ENCODE peak calls at places on chromosomes 2 and 18, in eight cellular contexts. One of them, this sample, is unnamed.

GRCh38 chr2:16184945-16185660 is 244.8 kb downstream of the MYCN start:
- DNase-seq in GM12864: no peak
- DNase-seq in progenitor cell of endocrine pancreas: no peak
- DNase-seq in cardiac fibroblast: no peak
- DNase-seq in PC-9: no peak
- DNase-seq in activated B cell treated with CpG ODN at 0.5 μM for 24 hours: no peak
- DNase-seq in endodermal cell: peak
- DNase-seq in GM23338: peak
- DNase-seq in this sample: no peak

GRCh38 chr18:74496508-74497307 is 545 bp downstream of the CNDP2 start:
- DNase-seq in GM12864: no peak
- DNase-seq in progenitor cell of endocrine pancreas: peak
- DNase-seq in cardiac fibroblast: peak
- DNase-seq in PC-9: peak
- DNase-seq in activated B cell treated with CpG ODN at 0.5 μM for 24 hours: no peak
- DNase-seq in endodermal cell: peak
- DNase-seq in GM23338: peak
- DNase-seq in this sample: no peak

GRCh38 chr2:204948822-204949221 is 403.5 kb downstream of the PARD3B start:
- DNase-seq in GM12864: no peak
- DNase-seq in progenitor cell of endocrine pancreas: no peak
- DNase-seq in cardiac fibroblast: no peak
- DNase-seq in PC-9: no peak
- DNase-seq in activated B cell treated with CpG ODN at 0.5 μM for 24 hours: no peak
- DNase-seq in endodermal cell: no peak
- DNase-seq in GM23338: no peak
- DNase-seq in this sample: no peak

GRCh38 chr2:88709117-88709739 is 17.8 kb downstream of the RPIA start:
- DNase-seq in GM12864: no peak
- DNase-seq in progenitor cell of endocrine pancreas: no peak
- DNase-seq in cardiac fibroblast: peak
- DNase-seq in PC-9: peak
- DNase-seq in activated B cell treated with CpG ODN at 0.5 μM for 24 hours: no peak
- DNase-seq in endodermal cell: no peak
- DNase-seq in GM23338: no peak
- DNase-seq in this sample: no peak

GRCh38 chr2:63050916-63051794 is 525 bp downstream of the OTX1 start:
- DNase-seq in GM12864: no peak
- DNase-seq in progenitor cell of endocrine pancreas: peak
- DNase-seq in cardiac fibroblast: no peak
- DNase-seq in PC-9: no peak
- DNase-seq in activated B cell treated with CpG ODN at 0.5 μM for 24 hours: peak
- DNase-seq in endodermal cell: peak
- DNase-seq in GM23338: peak
- DNase-seq in this sample: no peak

GRCh38 chr2:97704989-97705388 is 8.4 kb upstream of the ZAP70 start:
- DNase-seq in GM12864: no peak
- DNase-seq in progenitor cell of endocrine pancreas: no peak
- DNase-seq in cardiac fibroblast: no peak
- DNase-seq in PC-9: no peak
- DNase-seq in activated B cell treated with CpG ODN at 0.5 μM for 24 hours: no peak
- DNase-seq in endodermal cell: no peak
- DNase-seq in GM23338: no peak
- DNase-seq in this sample: peak

GRCh38 chr2:223414646-223415045 is 187.5 kb downstream of the SCG2 start:
- DNase-seq in GM12864: no peak
- DNase-seq in progenitor cell of endocrine pancreas: no peak
- DNase-seq in cardiac fibroblast: peak
- DNase-seq in PC-9: no peak
- DNase-seq in activated B cell treated with CpG ODN at 0.5 μM for 24 hours: no peak
- DNase-seq in endodermal cell: no peak
- DNase-seq in GM23338: no peak
- DNase-seq in this sample: no peak

GRCh38 chr2:23814963-23815362 is 112.0 kb downstream of the ATAD2B start:
- DNase-seq in GM12864: no peak
- DNase-seq in progenitor cell of endocrine pancreas: no peak
- DNase-seq in cardiac fibroblast: no peak
- DNase-seq in PC-9: no peak
- DNase-seq in activated B cell treated with CpG ODN at 0.5 μM for 24 hours: no peak
- DNase-seq in endodermal cell: no peak
- DNase-seq in GM23338: no peak
- DNase-seq in this sample: no peak

GRCh38 chr2:134912406-134912805 is 6.2 kb upstream of the CCNT2 start:
- DNase-seq in GM12864: no peak
- DNase-seq in progenitor cell of endocrine pancreas: no peak
- DNase-seq in cardiac fibroblast: peak
- DNase-seq in PC-9: no peak
- DNase-seq in activated B cell treated with CpG ODN at 0.5 μM for 24 hours: no peak
- DNase-seq in endodermal cell: no peak
- DNase-seq in GM23338: no peak
- DNase-seq in this sample: no peak

GRCh38 chr2:27303093-27304025 is 4.9 kb downstream of the UCN start:
- DNase-seq in GM12864: no peak
- DNase-seq in progenitor cell of endocrine pancreas: no peak
- DNase-seq in cardiac fibroblast: peak
- DNase-seq in PC-9: peak
- DNase-seq in activated B cell treated with CpG ODN at 0.5 μM for 24 hours: no peak
- DNase-seq in endodermal cell: peak
- DNase-seq in GM23338: peak
- DNase-seq in this sample: no peak

GRCh38 chr2:28662468-28663095 is 89.0 kb upstream of the PPP1CB start:
- DNase-seq in GM12864: no peak
- DNase-seq in progenitor cell of endocrine pancreas: no peak
- DNase-seq in cardiac fibroblast: no peak
- DNase-seq in PC-9: peak
- DNase-seq in activated B cell treated with CpG ODN at 0.5 μM for 24 hours: no peak
- DNase-seq in endodermal cell: no peak
- DNase-seq in GM23338: no peak
- DNase-seq in this sample: no peak

GRCh38 chr2:104444392-104444791 is 409.5 kb upstream of the POU3F3 start:
- DNase-seq in GM12864: no peak
- DNase-seq in progenitor cell of endocrine pancreas: no peak
- DNase-seq in cardiac fibroblast: no peak
- DNase-seq in PC-9: no peak
- DNase-seq in activated B cell treated with CpG ODN at 0.5 μM for 24 hours: no peak
- DNase-seq in endodermal cell: no peak
- DNase-seq in GM23338: no peak
- DNase-seq in this sample: no peak

GRCh38 chr2:26352892-26353291 is 6.3 kb upstream of the ADGRF3 start:
- DNase-seq in GM12864: no peak
- DNase-seq in progenitor cell of endocrine pancreas: no peak
- DNase-seq in cardiac fibroblast: no peak
- DNase-seq in PC-9: peak
- DNase-seq in activated B cell treated with CpG ODN at 0.5 μM for 24 hours: no peak
- DNase-seq in endodermal cell: no peak
- DNase-seq in GM23338: no peak
- DNase-seq in this sample: no peak

GRCh38 chr2:47060652-47061170 is 94.4 kb downstream of the STPG4 start:
- DNase-seq in GM12864: no peak
- DNase-seq in progenitor cell of endocrine pancreas: no peak
- DNase-seq in cardiac fibroblast: no peak
- DNase-seq in PC-9: no peak
- DNase-seq in activated B cell treated with CpG ODN at 0.5 μM for 24 hours: no peak
- DNase-seq in endodermal cell: no peak
- DNase-seq in GM23338: no peak
- DNase-seq in this sample: no peak

DNA sequence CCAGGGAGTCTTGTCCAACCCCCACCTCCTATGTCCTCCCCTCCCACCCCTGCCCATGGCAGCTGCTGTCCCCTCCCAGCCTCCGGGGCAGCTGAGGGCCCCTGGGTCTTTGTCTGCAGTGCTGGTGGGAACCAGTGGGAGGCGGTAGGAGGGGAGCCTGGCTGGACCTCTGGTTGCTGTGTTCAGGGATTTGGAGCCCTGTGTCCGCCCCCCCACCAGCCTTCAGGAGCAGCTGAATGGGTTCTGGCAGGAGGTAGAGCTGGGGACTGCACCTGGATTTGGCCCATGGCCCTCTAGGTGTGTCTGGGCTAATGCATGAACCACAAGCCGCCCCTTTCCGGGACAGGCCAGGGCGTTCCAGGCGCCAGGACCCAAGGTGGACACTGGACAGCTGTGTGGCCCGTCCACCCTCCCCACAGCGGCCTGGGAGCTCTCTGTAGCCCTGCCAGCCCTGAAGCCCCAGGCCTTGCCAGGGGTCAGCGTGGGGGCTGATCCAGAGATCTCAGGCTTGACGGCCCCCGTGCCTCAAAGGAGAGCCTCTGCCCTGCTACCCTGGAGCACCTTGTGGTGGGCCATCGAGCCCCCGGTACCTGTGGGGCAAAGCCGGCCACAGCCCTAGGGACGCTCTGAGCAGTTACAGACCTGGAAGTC is 25.4 kb downstream of the GPC1 start:
- DNase-seq in GM12864: no peak
- DNase-seq in progenitor cell of endocrine pancreas: no peak
- DNase-seq in cardiac fibroblast: no peak
- DNase-seq in PC-9: no peak
- DNase-seq in activated B cell treated with CpG ODN at 0.5 μM for 24 hours: no peak
- DNase-seq in endodermal cell: peak
- DNase-seq in GM23338: peak
- DNase-seq in this sample: no peak
- TF ChIP-seq CTCF in GM12864: no peak
- TF ChIP-seq CTCF in progenitor cell of endocrine pancreas: no peak
- TF ChIP-seq CTCF in cardiac fibroblast: peak
- TF ChIP-seq CTCF in PC-9: no peak
- TF ChIP-seq CTCF in activated B cell treated with CpG ODN at 0.5 μM for 24 hours: no peak
- TF ChIP-seq CTCF in endodermal cell: peak
- TF ChIP-seq CTCF in GM23338: peak
- TF ChIP-seq CTCF in this sample: no peak

GRCh38 chr18:56327171-56327885 is 311.1 kb downstream of the TXNL1 start:
- DNase-seq in GM12864: no peak
- DNase-seq in progenitor cell of endocrine pancreas: no peak
- DNase-seq in cardiac fibroblast: peak
- DNase-seq in PC-9: no peak
- DNase-seq in activated B cell treated with CpG ODN at 0.5 μM for 24 hours: no peak
- DNase-seq in endodermal cell: no peak
- DNase-seq in GM23338: no peak
- DNase-seq in this sample: no peak

GRCh38 chr18:56321470-56321869 is 316.9 kb downstream of the TXNL1 start:
- DNase-seq in GM12864: no peak
- DNase-seq in progenitor cell of endocrine pancreas: no peak
- DNase-seq in cardiac fibroblast: peak
- DNase-seq in PC-9: no peak
- DNase-seq in activated B cell treated with CpG ODN at 0.5 μM for 24 hours: no peak
- DNase-seq in endodermal cell: no peak
- DNase-seq in GM23338: no peak
- DNase-seq in this sample: no peak

GRCh38 chr18:56326386-56327072 is 311.9 kb downstream of the TXNL1 start:
- DNase-seq in GM12864: no peak
- DNase-seq in progenitor cell of endocrine pancreas: no peak
- DNase-seq in cardiac fibroblast: no peak
- DNase-seq in PC-9: no peak
- DNase-seq in activated B cell treated with CpG ODN at 0.5 μM for 24 hours: no peak
- DNase-seq in endodermal cell: no peak
- DNase-seq in GM23338: peak
- DNase-seq in this sample: no peak

GRCh38 chr18:56322403-56322802 is 316.0 kb downstream of the TXNL1 start:
- DNase-seq in GM12864: no peak
- DNase-seq in progenitor cell of endocrine pancreas: no peak
- DNase-seq in cardiac fibroblast: no peak
- DNase-seq in PC-9: no peak
- DNase-seq in activated B cell treated with CpG ODN at 0.5 μM for 24 hours: no peak
- DNase-seq in endodermal cell: no peak
- DNase-seq in GM23338: no peak
- DNase-seq in this sample: no peak

GRCh38 chr18:56323673-56324072 is 314.7 kb downstream of the TXNL1 start:
- DNase-seq in GM12864: no peak
- DNase-seq in progenitor cell of endocrine pancreas: no peak
- DNase-seq in cardiac fibroblast: no peak
- DNase-seq in PC-9: no peak
- DNase-seq in activated B cell treated with CpG ODN at 0.5 μM for 24 hours: no peak
- DNase-seq in endodermal cell: no peak
- DNase-seq in GM23338: no peak
- DNase-seq in this sample: no peak
- TF ChIP-seq CTCF in GM12864: peak
- TF ChIP-seq CTCF in progenitor cell of endocrine pancreas: no peak
- TF ChIP-seq CTCF in cardiac fibroblast: no peak
- TF ChIP-seq CTCF in PC-9: no peak
- TF ChIP-seq CTCF in activated B cell treated with CpG ODN at 0.5 μM for 24 hours: no peak
- TF ChIP-seq CTCF in endodermal cell: no peak
- TF ChIP-seq CTCF in GM23338: peak
- TF ChIP-seq CTCF in this sample: no peak

GRCh38 chr2:39837856-39838453 is 58.9 kb upstream of the THUMPD2 start:
- DNase-seq in GM12864: peak
- DNase-seq in progenitor cell of endocrine pancreas: no peak
- DNase-seq in cardiac fibroblast: peak
- DNase-seq in PC-9: peak
- DNase-seq in activated B cell treated with CpG ODN at 0.5 μM for 24 hours: no peak
- DNase-seq in endodermal cell: peak
- DNase-seq in GM23338: peak
- DNase-seq in this sample: no peak
- TF ChIP-seq CTCF in GM12864: peak
- TF ChIP-seq CTCF in progenitor cell of endocrine pancreas: peak
- TF ChIP-seq CTCF in cardiac fibroblast: peak
- TF ChIP-seq CTCF in PC-9: peak
- TF ChIP-seq CTCF in activated B cell treated with CpG ODN at 0.5 μM for 24 hours: peak
- TF ChIP-seq CTCF in endodermal cell: peak
- TF ChIP-seq CTCF in GM23338: peak
- TF ChIP-seq CTCF in this sample: peak

GRCh38 chr2:187658952-187659525 is 104.8 kb upstream of the TFPI start:
- DNase-seq in GM12864: no peak
- DNase-seq in progenitor cell of endocrine pancreas: no peak
- DNase-seq in cardiac fibroblast: peak
- DNase-seq in PC-9: no peak
- DNase-seq in activated B cell treated with CpG ODN at 0.5 μM for 24 hours: no peak
- DNase-seq in endodermal cell: peak
- DNase-seq in GM23338: peak
- DNase-seq in this sample: no peak
- TF ChIP-seq CTCF in GM12864: peak
- TF ChIP-seq CTCF in progenitor cell of endocrine pancreas: peak
- TF ChIP-seq CTCF in cardiac fibroblast: peak
- TF ChIP-seq CTCF in PC-9: peak
- TF ChIP-seq CTCF in activated B cell treated with CpG ODN at 0.5 μM for 24 hours: no peak
- TF ChIP-seq CTCF in endodermal cell: peak
- TF ChIP-seq CTCF in GM23338: peak
- TF ChIP-seq CTCF in this sample: peak

GRCh38 chr18:60411715-60412114 is 39.1 kb upstream of the MC4R start:
- DNase-seq in GM12864: no peak
- DNase-seq in progenitor cell of endocrine pancreas: no peak
- DNase-seq in cardiac fibroblast: no peak
- DNase-seq in PC-9: no peak
- DNase-seq in activated B cell treated with CpG ODN at 0.5 μM for 24 hours: no peak
- DNase-seq in endodermal cell: no peak
- DNase-seq in GM23338: peak
- DNase-seq in this sample: no peak
- TF ChIP-seq CTCF in GM12864: peak
- TF ChIP-seq CTCF in progenitor cell of endocrine pancreas: peak
- TF ChIP-seq CTCF in cardiac fibroblast: no peak
- TF ChIP-seq CTCF in PC-9: no peak
- TF ChIP-seq CTCF in activated B cell treated with CpG ODN at 0.5 μM for 24 hours: no peak
- TF ChIP-seq CTCF in endodermal cell: peak
- TF ChIP-seq CTCF in GM23338: peak
- TF ChIP-seq CTCF in this sample: peak